ENCODE peak calls at places on chromosomes 7 and 10, in five cellular contexts. F is A673, I is HFF-Myc, Y is heart left ventricle, B is upper lobe of right lung. J is an unnamed sample.

GRCh38 chr7:1475991-1476390 is 16.7 kb upstream of the MICALL2 start:
- DNase-seq in I (no peak), Y (no peak), F (no peak), B (no peak), J (no peak)

GRCh38 chr10:59300386-59300785 is 62.0 kb downstream of the FAM13C start:
- DNase-seq in Y (no peak), I (no peak), F (no peak), B (no peak), J (no peak)

GRCh38 chr7:115678049-115678982 is 352.2 kb downstream of the TFEC start:
- DNase-seq in B (no peak), I (peak), F (no peak), Y (no peak), J (no peak)

GRCh38 chr7:51315393-51316261 is 982 bp downstream of the COBL start:
- DNase-seq in B (peak), F (no peak), I (no peak), Y (peak), J (no peak)

GRCh38 chr7:25179771-25180591 is 48.3 kb downstream of the NPVF start:
- DNase-seq in I (no peak), B (peak), F (peak), Y (peak), J (peak)

GRCh38 chr7:13628231-13629001 is 361.1 kb downstream of the ETV1 start:
- DNase-seq in Y (no peak), B (no peak), F (peak), I (no peak), J (no peak)

GRCh38 chr10:46523119-46523880 is 33.2 kb downstream of the GPRIN2 start:
- DNase-seq in F (no peak), B (peak), Y (peak), I (no peak), J (peak)

GRCh38 chr10:102268333-102268999 is 23.1 kb downstream of the GBF1 start:
- DNase-seq in F (no peak), Y (no peak), I (no peak), B (no peak), J (no peak)

GRCh38 chr10:68957654-68958053 is 1.7 kb downstream of the DDX21 start:
- DNase-seq in B (no peak), I (no peak), F (peak), Y (no peak), J (no peak)

GRCh38 chr7:132869166-132869861 is 212.6 kb downstream of the CHCHD3 start:
- DNase-seq in Y (no peak), F (no peak), B (no peak), I (no peak), J (no peak)

GRCh38 chr10:130656582-130657133 is 520.5 kb downstream of the GLRX3 start:
- DNase-seq in Y (no peak), I (no peak), F (no peak), B (no peak), J (no peak)

DNA sequence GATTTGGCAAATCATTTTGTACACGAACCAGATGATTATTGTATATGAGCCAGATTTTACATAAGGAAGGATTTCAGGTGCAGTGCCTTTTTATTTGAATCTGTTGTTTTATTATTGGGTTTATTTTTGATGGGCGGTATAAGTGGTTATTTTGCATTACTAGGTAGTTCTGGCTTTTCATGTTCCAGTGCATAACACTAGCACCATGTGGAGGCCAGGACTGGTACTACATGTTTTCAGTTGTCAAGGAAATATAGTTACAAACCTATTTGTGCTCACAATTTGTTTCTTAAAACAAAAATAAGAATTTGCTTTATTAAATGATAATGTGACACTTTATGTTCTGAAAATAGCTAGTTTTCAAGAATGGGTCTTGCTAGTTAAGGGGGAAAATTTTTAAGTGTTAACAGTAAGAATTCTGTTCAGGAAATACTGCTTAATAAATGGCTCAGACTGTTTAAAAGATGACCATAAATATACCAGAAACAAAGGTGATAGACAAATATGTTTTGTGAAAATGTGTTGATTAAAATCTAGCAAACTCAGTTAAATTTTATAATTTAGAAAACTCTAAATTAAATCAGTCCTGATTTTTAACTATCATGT is 7.1 kb upstream of the SEMA3E start:
- DNase-seq in B (no peak), Y (no peak), F (peak), I (no peak), J (no peak)
- TF ChIP-seq CTCF in B (peak), Y (peak), F (peak), I (peak), J (peak)

GRCh38 chr7:37201876-37202198 is 246.8 kb downstream of the ELMO1 start:
- DNase-seq in F (no peak), B (no peak), Y (no peak), I (no peak), J (no peak)
- TF ChIP-seq CTCF in F (no peak), B (no peak), Y (no peak), I (no peak), J (peak)

DNA sequence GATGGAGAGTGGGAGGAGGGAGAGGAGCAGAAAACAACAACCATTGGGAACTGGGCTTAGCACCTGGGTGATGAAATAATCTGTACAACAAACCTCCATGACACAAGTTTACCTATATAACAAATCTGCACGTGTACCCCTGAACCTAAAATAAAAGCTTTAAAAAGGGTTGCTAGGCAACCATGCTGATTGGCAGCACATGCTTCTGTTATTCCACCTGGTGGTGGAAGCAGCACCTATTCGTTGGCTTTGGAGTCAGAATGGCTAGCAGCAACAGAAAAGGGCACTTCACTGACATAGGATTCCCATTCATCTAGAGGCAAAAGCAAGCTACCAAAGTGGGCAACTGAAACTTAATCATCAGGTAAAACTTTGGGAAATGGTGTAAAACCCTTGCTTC is 57.1 kb downstream of the RELN start:
- DNase-seq in B (no peak), Y (no peak), F (no peak), I (no peak), J (no peak)
- TF ChIP-seq CTCF in B (no peak), Y (no peak), F (no peak), I (no peak), J (no peak)

GRCh38 chr10:34756584-34756983 is 58.5 kb downstream of the PARD3 start:
- DNase-seq in Y (no peak), I (no peak), F (no peak), B (no peak), J (no peak)

GRCh38 chr10:34748767-34749166 is 66.3 kb downstream of the PARD3 start:
- DNase-seq in Y (no peak), B (no peak), F (no peak), I (no peak), J (no peak)

GRCh38 chr10:34757933-34758332 is 57.2 kb downstream of the PARD3 start:
- DNase-seq in Y (no peak), I (no peak), B (no peak), F (peak), J (no peak)

GRCh38 chr10:34751272-34751671 is 63.8 kb downstream of the PARD3 start:
- DNase-seq in I (no peak), B (no peak), F (no peak), Y (no peak), J (no peak)

GRCh38 chr10:34753014-34753757 is 61.9 kb downstream of the PARD3 start:
- DNase-seq in B (no peak), I (no peak), F (no peak), Y (no peak), J (no peak)
- TF ChIP-seq CTCF in B (no peak), I (no peak), F (no peak), Y (no peak), J (no peak)

GRCh38 chr10:22294694-22295093 is 21.5 kb upstream of the COMMD3 start:
- DNase-seq in B (no peak), Y (no peak), I (no peak), F (no peak), J (no peak)

GRCh38 chr10:22293747-22294404 is 22.3 kb upstream of the COMMD3 start:
- DNase-seq in I (no peak), B (no peak), Y (no peak), F (peak), J (no peak)
- TF ChIP-seq CTCF in I (no peak), B (no peak), Y (no peak), F (no peak), J (no peak)

DNA sequence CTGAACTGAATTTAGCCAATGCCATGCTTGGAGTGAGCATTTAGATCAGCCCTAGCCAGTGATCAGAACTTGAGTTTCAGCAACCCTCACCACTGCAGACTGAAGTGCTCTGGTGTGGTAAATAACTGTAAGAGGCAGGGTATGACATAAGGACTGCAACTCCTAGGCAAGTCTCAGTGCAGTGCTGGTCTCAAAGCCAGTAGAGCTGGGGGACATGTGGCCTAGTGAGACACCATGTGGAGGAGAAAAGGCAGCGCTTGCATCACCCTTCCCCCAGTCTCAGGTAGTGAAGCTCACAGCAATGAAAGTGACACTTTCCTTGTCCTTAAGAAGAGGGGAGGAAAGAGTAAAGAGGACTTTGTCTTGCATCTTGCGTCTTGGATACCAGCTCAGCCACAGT is 386.8 kb upstream of the POT1 start:
- DNase-seq in I (no peak), F (peak), B (no peak), Y (no peak), J (no peak)
- TF ChIP-seq CTCF in I (no peak), F (peak), B (peak), Y (peak), J (peak)

DNA sequence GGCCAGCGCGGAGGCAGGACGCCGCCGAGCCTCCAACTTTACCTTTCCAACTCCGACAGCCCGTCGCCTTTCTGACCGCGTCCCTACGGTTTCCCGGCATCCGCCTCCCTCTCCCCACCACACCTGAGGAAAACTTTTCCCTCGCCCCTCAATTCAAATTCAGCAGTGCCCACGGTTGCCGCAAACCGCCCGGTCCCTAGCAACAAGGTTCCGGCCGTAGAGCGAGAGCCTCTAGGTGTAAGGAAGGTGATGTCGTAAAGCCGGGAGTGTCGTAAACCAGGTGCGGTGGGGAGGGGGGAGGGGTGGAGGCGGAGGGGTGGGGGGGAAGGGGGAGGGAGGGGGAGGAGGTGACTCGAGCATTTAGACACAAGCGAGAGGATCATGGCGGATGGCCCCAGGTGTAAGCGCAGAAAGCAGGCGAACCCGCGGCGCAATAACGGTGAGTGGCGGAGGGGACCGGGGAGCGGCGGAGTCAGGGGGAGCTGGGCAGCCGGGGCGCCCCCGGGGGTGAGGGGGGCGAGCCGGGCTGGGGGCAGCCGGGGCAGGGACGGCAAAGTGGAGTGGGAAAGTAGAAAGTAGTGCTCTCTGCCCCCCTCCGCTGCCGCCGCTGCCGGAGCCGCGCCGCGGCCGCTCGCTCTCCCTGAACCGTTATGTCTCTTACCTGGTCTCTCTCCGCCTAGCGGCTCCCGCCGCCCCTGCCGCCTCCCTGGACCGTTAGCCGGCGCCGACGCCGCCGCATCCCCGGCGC is at the start of gene ZEB1:
- DNase-seq in I (peak), Y (peak), B (peak), F (peak), J (peak)
- TF ChIP-seq CTCF in I (peak), Y (peak), B (peak), F (peak), J (peak)

GRCh38 chr7:81268551-81268950 is 349.7 kb upstream of the SEMA3C start:
- DNase-seq in I (no peak), F (no peak), B (no peak), Y (no peak), J (no peak)
- TF ChIP-seq CTCF in I (no peak), F (no peak), B (no peak), Y (no peak), J (no peak)